ENCODE peak calls at places on chromosome 12, in four cellular contexts. O is fibroblast of the aortic adventitia, W is heart right ventricle, T is nephron progenitor cell. Y is an unnamed sample.

GRCh38 chr12:2289525-2289924 is 236.7 kb downstream of the CACNA1C start:
- DNase-seq in O (no peak), W (no peak), T (no peak), Y (no peak)

GRCh38 chr12:21509768-21510167 is 8.2 kb downstream of the GOLT1B start:
- DNase-seq in O (no peak), W (no peak), T (no peak), Y (no peak)

GRCh38 chr12:122336015-122336946 is 70.0 kb upstream of the VPS33A start:
- DNase-seq in O (peak), W (peak), T (peak), Y (no peak)

GRCh38 chr12:54383041-54383609 is 1.4 kb downstream of the ZNF385A start:
- DNase-seq in O (peak), W (no peak), T (no peak), Y (peak)

GRCh38 chr12:124228050-124228711 is 66.7 kb upstream of the RFLNA start:
- DNase-seq in O (no peak), W (no peak), T (no peak), Y (no peak)

GRCh38 chr12:20946732-20947131 is 136.2 kb downstream of the SLCO1B3 start:
- DNase-seq in O (peak), W (no peak), T (peak), Y (no peak)

GRCh38 chr12:6262635-6263034 is 47.8 kb upstream of the PLEKHG6 start:
- DNase-seq in O (no peak), W (no peak), T (no peak), Y (no peak)

GRCh38 chr12:53950441-53950781 is 4.3 kb upstream of the HOXC12 start:
- DNase-seq in O (no peak), W (no peak), T (no peak), Y (no peak)

GRCh38 chr12:62371661-62372060 is 95.0 kb upstream of the MON2 start:
- DNase-seq in O (no peak), W (no peak), T (no peak), Y (no peak)

GRCh38 chr12:130804216-130804615 is 34.8 kb downstream of the STX2 start:
- DNase-seq in O (no peak), W (no peak), T (no peak), Y (no peak)

GRCh38 chr12:94469522-94469921 is 9.9 kb upstream of the CEP83 start:
- DNase-seq in O (no peak), W (no peak), T (no peak), Y (no peak)

GRCh38 chr12:122032570-122032969 is 10.9 kb downstream of the BCL7A start:
- DNase-seq in O (no peak), W (no peak), T (no peak), Y (no peak)

GRCh38 chr12:13220848-13221247 is 24.3 kb downstream of the EMP1 start:
- DNase-seq in O (peak), W (no peak), T (no peak), Y (no peak)

GRCh38 chr12:124387510-124387855 is 92.6 kb downstream of the RFLNA start:
- DNase-seq in O (no peak), W (peak), T (peak), Y (no peak)

GRCh38 chr12:57524814-57525614 is 2.4 kb downstream of the MBD6 start:
- DNase-seq in O (no peak), W (no peak), T (peak), Y (no peak)

GRCh38 chr12:54522213-54522612 is 24.7 kb downstream of the NCKAP1L start:
- DNase-seq in O (no peak), W (no peak), T (no peak), Y (no peak)

GRCh38 chr12:89960011-89960507 is 251.4 kb upstream of the ATP2B1 start:
- DNase-seq in O (no peak), W (no peak), T (no peak), Y (no peak)

GRCh38 chr12:121423253-121423652 is 23.3 kb downstream of the RNF34 start:
- DNase-seq in O (no peak), W (no peak), T (no peak), Y (no peak)

GRCh38 chr12:43638786-43639185 is 86.8 kb upstream of the ADAMTS20 start:
- DNase-seq in O (no peak), W (no peak), T (no peak), Y (no peak)

GRCh38 chr12:107522692-107523477 is 162.7 kb upstream of the PWP1 start:
- DNase-seq in O (no peak), W (no peak), T (no peak), Y (no peak)

GRCh38 chr12:58844161-58844560 is 76.1 kb downstream of the LRIG3 start:
- DNase-seq in O (no peak), W (no peak), T (no peak), Y (no peak)

GRCh38 chr12:12443482-12443881 is 86.6 kb downstream of the BORCS5 start:
- DNase-seq in O (peak), W (peak), T (no peak), Y (no peak)

GRCh38 chr12:16668198-16668597 is 62.2 kb upstream of the LMO3 start:
- DNase-seq in O (no peak), W (no peak), T (no peak), Y (no peak)

GRCh38 chr12:1117371-1117770 is 126.3 kb downstream of the ERC1 start:
- DNase-seq in O (peak), W (no peak), T (no peak), Y (no peak)

GRCh38 chr12:19183121-19183838 is 53.7 kb downstream of the PLEKHA5 start:
- DNase-seq in O (peak), W (no peak), T (no peak), Y (no peak)

GRCh38 chr12:19177754-19178153 is 48.2 kb downstream of the PLEKHA5 start:
- DNase-seq in O (no peak), W (no peak), T (no peak), Y (no peak)

GRCh38 chr12:19185262-19185929 is 55.9 kb downstream of the PLEKHA5 start:
- DNase-seq in O (no peak), W (no peak), T (no peak), Y (no peak)

GRCh38 chr12:19179986-19180385 is 50.5 kb downstream of the PLEKHA5 start:
- DNase-seq in O (no peak), W (no peak), T (no peak), Y (no peak)

GRCh38 chr12:19181666-19182426 is 52.3 kb downstream of the PLEKHA5 start:
- DNase-seq in O (peak), W (no peak), T (no peak), Y (no peak)
- TF ChIP-seq CTCF in O (peak), W (peak), T (no peak), Y (peak)

DNA sequence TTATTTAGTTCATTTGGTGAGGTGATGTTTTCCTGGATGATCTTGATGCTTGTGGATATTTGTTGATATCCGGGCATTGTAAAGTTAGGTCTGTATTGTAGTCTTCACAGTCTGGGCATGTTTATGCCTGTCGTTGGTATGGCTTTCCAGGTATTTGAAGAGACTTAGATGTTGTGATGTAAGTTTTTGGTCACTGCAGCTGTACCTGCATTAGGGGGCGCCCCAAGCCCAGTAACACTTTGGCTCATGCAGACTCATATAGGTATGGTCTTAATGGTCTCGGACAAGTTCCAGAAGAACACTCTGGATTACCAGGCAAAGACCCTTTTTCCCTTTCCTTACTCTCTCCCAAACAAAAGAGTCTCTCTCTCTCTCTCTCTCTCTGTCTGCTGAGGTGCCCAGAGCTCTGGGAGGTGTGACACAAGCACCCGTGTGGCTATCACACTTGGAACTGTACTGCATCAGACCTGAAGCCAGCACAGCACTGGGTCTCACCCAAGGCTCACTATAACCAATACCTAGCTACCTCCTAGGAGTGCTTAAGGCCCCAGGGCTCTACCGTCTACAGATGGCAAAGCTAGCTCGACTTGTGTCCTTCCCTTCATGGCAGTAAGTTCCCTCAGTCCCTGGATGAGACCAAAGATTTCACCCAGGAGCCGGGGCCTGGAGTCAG is 425.8 kb upstream of the ATXN7L3B start:
- DNase-seq in O (no peak), W (no peak), T (peak), Y (no peak)
- TF ChIP-seq CTCF in O (no peak), W (peak), T (peak), Y (no peak)

GRCh38 chr12:78086553-78087362 is 256.1 kb downstream of the NAV3 start:
- DNase-seq in O (peak), W (no peak), T (no peak), Y (no peak)
- TF ChIP-seq CTCF in O (peak), W (no peak), T (no peak), Y (peak)

DNA sequence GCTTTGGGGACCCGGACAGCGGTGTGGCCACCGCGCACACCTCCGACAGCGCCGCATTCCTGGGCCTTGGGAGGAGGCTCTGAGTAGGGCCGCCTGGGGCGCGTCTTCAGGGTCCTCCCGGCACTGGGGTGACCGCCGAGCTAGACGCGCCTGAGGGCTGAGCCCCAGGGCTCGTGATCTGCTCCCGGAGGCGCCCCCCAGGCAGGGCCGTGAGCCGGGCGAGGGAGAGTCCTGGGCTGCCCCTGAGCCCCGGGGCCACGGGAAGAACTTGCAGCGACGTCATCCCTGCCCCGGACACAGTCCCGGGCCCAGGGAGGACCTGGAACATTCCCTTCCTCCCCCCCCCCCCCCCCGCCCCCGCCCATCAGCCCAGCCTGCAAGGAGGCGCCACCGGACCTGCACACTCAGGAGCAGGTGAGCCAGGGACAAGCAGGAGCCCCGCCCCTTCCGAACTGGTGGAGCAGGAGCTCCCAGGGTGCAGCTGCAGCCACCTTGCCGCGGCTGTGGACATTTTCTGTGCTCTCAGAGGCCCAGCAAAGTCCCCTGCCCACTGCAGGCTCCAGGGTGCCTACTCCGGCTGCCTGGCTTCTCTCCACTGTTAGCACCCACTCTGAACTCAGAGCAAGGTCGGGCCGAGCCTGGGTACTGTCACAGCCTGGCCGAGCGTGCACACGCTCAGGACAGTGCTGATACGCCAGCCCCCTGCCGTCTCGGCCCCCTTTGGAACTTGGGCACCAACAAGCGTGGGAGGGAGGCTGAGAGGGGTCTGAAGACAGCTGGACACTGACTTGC is 50.7 kb downstream of the A2M start:
- DNase-seq in O (peak), W (peak), T (peak), Y (no peak)
- TF ChIP-seq CTCF in O (no peak), W (no peak), T (no peak), Y (no peak)

DNA sequence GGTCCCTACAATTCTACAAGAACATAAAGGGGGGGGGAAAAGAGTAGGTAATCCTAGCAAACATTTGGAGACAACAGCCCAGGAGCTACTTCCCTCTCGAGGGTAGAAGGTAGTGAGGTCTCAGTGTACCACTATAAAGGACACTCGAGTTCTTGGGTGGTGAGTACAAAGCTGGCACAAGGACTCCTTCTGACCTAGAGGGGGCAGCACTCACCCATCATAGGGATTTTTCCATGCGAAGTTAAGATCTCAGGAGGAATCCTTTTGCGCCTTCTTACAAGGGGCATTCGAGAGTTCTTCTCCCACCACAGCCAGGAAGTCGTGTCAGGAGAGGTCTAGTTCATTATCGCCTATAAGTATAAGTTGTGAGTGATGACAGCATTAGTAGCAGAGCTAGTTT is 200.2 kb upstream of the RBM19 start:
- DNase-seq in O (peak), W (no peak), T (peak), Y (no peak)
- TF ChIP-seq CTCF in O (peak), W (peak), T (peak), Y (peak)

GRCh38 chr12:40225984-40226602 is 1.3 kb downstream of the LRRK2 start:
- DNase-seq in O (no peak), W (no peak), T (no peak), Y (no peak)

GRCh38 chr12:40225337-40225983 is 663 bp downstream of the LRRK2 start:
- DNase-seq in O (peak), W (no peak), T (no peak), Y (no peak)

GRCh38 chr12:40226652-40227051 is 1.9 kb downstream of the LRRK2 start:
- DNase-seq in O (peak), W (no peak), T (no peak), Y (peak)

GRCh38 chr12:40222247-40222646 is 2.5 kb upstream of the LRRK2 start:
- DNase-seq in O (peak), W (no peak), T (no peak), Y (peak)

GRCh38 chr12:40224439-40225291 is at the start of gene LRRK2:
- DNase-seq in O (peak), W (peak), T (peak), Y (peak)
- TF ChIP-seq CTCF in O (peak), W (peak), T (no peak), Y (no peak)

DNA sequence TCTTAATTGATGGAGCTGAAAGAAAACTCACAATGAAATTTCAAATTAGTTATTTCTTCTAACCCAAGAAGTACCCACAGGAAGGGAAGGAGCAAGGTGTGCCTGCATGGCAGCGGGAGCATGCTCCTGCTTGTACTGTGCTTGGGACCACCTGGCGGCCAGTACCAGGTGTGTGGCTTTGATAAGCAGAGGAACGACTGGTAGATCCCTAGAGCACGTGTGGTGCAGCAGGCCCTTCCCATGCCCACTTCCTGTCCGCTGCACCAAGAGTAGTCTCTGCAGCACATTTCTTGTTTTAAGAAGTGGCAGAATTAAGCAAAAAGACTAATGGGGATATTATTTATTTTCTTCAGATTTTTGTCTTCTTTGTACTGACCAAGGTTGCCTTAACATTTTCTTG is 122.3 kb upstream of the ATF1 start:
- DNase-seq in O (no peak), W (no peak), T (no peak), Y (no peak)
- TF ChIP-seq CTCF in O (no peak), W (no peak), T (no peak), Y (no peak)